ENCODE peak calls at places on chromosomes 3 and 15, in four cellular contexts. K is esophagus squamous epithelium, Q is body of pancreas, C is uterus. I is an unnamed sample.
A peak's percentile ranks its signal among the peaks of the same experiment; 100 is the strongest.

GRCh38 chr3:170331143-170331542 is 26.4 kb upstream of the SKIL start:
- DNase-seq in Q (peak; percentile 78), C (no peak), K (no peak), I (no peak)

GRCh38 chr15:54082836-54083492 is 104.7 kb downstream of the UNC13C start:
- DNase-seq in C (no peak), K (no peak), Q (no peak), I (no peak)

GRCh38 chr3:70618151-70618550 is 305.7 kb upstream of the MDFIC2 start:
- DNase-seq in K (no peak), Q (no peak), C (no peak), I (no peak)

GRCh38 chr3:104198136-104198535 is 1168.6 kb upstream of the ALCAM start:
- DNase-seq in K (no peak), Q (no peak), C (no peak), I (no peak)

GRCh38 chr3:194142156-194142910 is 6.4 kb downstream of the HES1 start:
- DNase-seq in K (no peak), Q (peak; percentile 35), C (peak; percentile 70), I (no peak)

GRCh38 chr15:90957791-90958190 is 3.1 kb downstream of the RCCD1 start:
- DNase-seq in C (no peak), K (no peak), Q (no peak), I (no peak)

GRCh38 chr3:186570941-186571643 is 572 bp downstream of the DNAJB11 start:
- DNase-seq in K (no peak), Q (no peak), C (no peak), I (no peak)

GRCh38 chr15:34456658-34457057 is 19.1 kb upstream of the GOLGA8A start:
- DNase-seq in Q (no peak), K (no peak), C (no peak), I (no peak)

GRCh38 chr3:114671741-114672510 is 378.1 kb downstream of the TIGIT start:
- DNase-seq in C (no peak), Q (no peak), K (no peak), I (no peak)

GRCh38 chr15:45842151-45842550 is 207.3 kb downstream of the SQOR start:
- DNase-seq in C (no peak), K (no peak), Q (peak; percentile 73), I (no peak)

GRCh38 chr15:95277266-95277665 is 1045.9 kb downstream of the MCTP2 start:
- DNase-seq in K (no peak), C (no peak), Q (no peak), I (no peak)

GRCh38 chr15:64699767-64700388 is 75.5 kb downstream of the RBPMS2 start:
- DNase-seq in K (no peak), C (no peak), Q (peak; percentile 47), I (peak; percentile 51)

GRCh38 chr3:97937205-97937604 is 35.0 kb downstream of the RIOX2 start:
- DNase-seq in Q (no peak), K (no peak), C (no peak), I (no peak)

GRCh38 chr3:18988619-18989229 is 159.6 kb upstream of the KCNH8 start:
- DNase-seq in K (no peak), Q (no peak), C (no peak), I (no peak)

GRCh38 chr15:29054171-29055045 is 168.6 kb downstream of the APBA2 start:
- DNase-seq in K (no peak), Q (no peak), C (no peak), I (no peak)

GRCh38 chr3:33131328-33132018 is 17.7 kb downstream of the CRTAP start:
- DNase-seq in Q (peak; percentile 72), K (no peak), C (no peak), I (peak; percentile 44)

GRCh38 chr3:177596822-177597271 is 399.6 kb upstream of the TBL1XR1 start:
- DNase-seq in Q (no peak), C (no peak), K (no peak), I (peak; percentile 80)

GRCh38 chr3:67401911-67402310 is 252.5 kb downstream of the SUCLG2 start:
- DNase-seq in K (no peak), Q (no peak), C (no peak), I (no peak)

GRCh38 chr3:137766069-137766960 is 2.2 kb downstream of the SOX14 start:
- DNase-seq in Q (no peak), K (no peak), C (no peak), I (no peak)

GRCh38 chr3:136818191-136818850 is 605 bp upstream of the SLC35G2 start:
- DNase-seq in C (peak; percentile 26), K (no peak), Q (peak; percentile 63), I (no peak)

GRCh38 chr15:26179906-26180305 is 316.8 kb upstream of the ATP10A start:
- DNase-seq in Q (no peak), C (no peak), K (no peak), I (no peak)

GRCh38 chr3:38960953-38961622 is 90.7 kb downstream of the SCN11A start:
- DNase-seq in K (no peak), C (peak; percentile 20), Q (peak; percentile 74), I (peak; percentile 14)

GRCh38 chr3:170809021-170809974 is 60.7 kb downstream of the RPL22L1 start:
- DNase-seq in Q (peak; percentile 57), K (no peak), C (no peak), I (peak; percentile 21)

GRCh38 chr3:6622712-6623111 is 238.2 kb upstream of the GRM7 start:
- DNase-seq in K (no peak), Q (no peak), C (no peak), I (no peak)

GRCh38 chr3:195117978-195118581 is 152.9 kb downstream of the XXYLT1 start:
- DNase-seq in C (no peak), Q (no peak), K (no peak), I (no peak)

GRCh38 chr3:181383760-181384159 is 328.0 kb upstream of the SOX2 start:
- DNase-seq in C (no peak), K (no peak), Q (no peak), I (no peak)

GRCh38 chr3:102124301-102125158 is 275.2 kb downstream of the NFKBIZ start:
- DNase-seq in Q (no peak), C (no peak), K (no peak), I (no peak)

GRCh38 chr3:176633511-176633910 is 563.8 kb downstream of the TBL1XR1 start:
- DNase-seq in C (no peak), K (no peak), Q (no peak), I (no peak)

GRCh38 chr3:177932346-177932745 is 603.9 kb upstream of the KCNMB2 start:
- DNase-seq in C (no peak), K (no peak), Q (no peak), I (no peak)

GRCh38 chr15:85889956-85890619 is 95.4 kb upstream of the KLHL25 start:
- DNase-seq in K (no peak), C (no peak), Q (no peak), I (no peak)

GRCh38 chr3:114527036-114527644 is 233.3 kb downstream of the TIGIT start:
- DNase-seq in K (no peak), Q (no peak), C (no peak), I (no peak)

GRCh38 chr3:63972196-63972595 is 51.1 kb downstream of the PSMD6 start:
- DNase-seq in K (no peak), C (no peak), Q (no peak), I (no peak)

GRCh38 chr3:51988286-51989146 is 5.2 kb downstream of the ACY1 start:
- DNase-seq in C (no peak), Q (no peak), K (no peak), I (no peak)

GRCh38 chr3:104359546-104359945 is 1007.2 kb upstream of the ALCAM start:
- DNase-seq in C (no peak), Q (no peak), K (no peak), I (no peak)

GRCh38 chr15:82810061-82810862 is 834 bp downstream of the WHAMM start:
- DNase-seq in C (peak; percentile 23), Q (peak; percentile 46), K (no peak), I (no peak)

GRCh38 chr3:186930639-186931486 is 537 bp downstream of the ST6GAL1 start:
- DNase-seq in K (peak; percentile 22), C (peak; percentile 41), Q (peak; percentile 58), I (peak; percentile 54)

GRCh38 chr3:129690406-129690805 is 83.9 kb upstream of the PLXND1 start:
- DNase-seq in Q (peak; percentile 52), K (no peak), C (no peak), I (peak; percentile 18)

GRCh38 chr3:116444099-116444700 is 1.1 kb downstream of the LSAMP start:
- DNase-seq in K (no peak), Q (no peak), C (no peak), I (no peak)

GRCh38 chr3:126982522-126983175 is at the start of gene PLXNA1:
- DNase-seq in Q (peak; percentile 72), K (peak; percentile 58), C (peak; percentile 79), I (peak; percentile 42)
- TF ChIP-seq POLR2A in Q (no peak), K (no peak), C (no peak), I (no peak)

DNA sequence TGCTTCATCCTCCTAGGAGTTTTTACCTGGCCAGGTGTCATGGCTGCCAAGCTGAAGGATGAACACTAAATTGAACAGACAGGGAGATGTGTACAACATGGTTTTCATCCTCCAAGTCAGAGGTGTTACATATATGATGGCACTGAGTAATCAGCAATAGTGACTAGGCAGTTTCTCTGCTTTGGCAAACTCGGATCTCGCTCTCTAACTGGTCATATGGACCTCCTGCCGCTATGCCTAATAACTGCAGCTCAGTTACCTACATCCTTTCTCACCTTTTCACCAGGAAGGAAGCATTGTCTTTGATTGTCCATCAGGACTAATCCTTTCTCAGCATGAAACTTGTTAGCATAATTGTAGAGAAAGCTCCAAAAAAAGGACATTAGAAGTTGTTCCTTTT is 175.9 kb upstream of the PLSCR5 start:
- DNase-seq in K (no peak), Q (no peak), C (no peak), I (no peak)
- TF ChIP-seq POLR2A in K (no peak), Q (no peak), C (no peak), I (no peak)

GRCh38 chr3:88058322-88058592 is 548 bp downstream of the CGGBP1 start:
- DNase-seq in Q (no peak), K (no peak), C (no peak), I (no peak)

GRCh38 chr3:88057650-88058321 is 1.0 kb downstream of the CGGBP1 start:
- DNase-seq in K (no peak), Q (no peak), C (no peak), I (no peak)

GRCh38 chr3:88061749-88062148 is 2.7 kb downstream of the ZNF654 start:
- DNase-seq in Q (no peak), K (no peak), C (no peak), I (no peak)

GRCh38 chr3:88058593-88059379 is at the start of the genes CGGBP1 and ZNF654:
- DNase-seq in C (peak; percentile 99), Q (peak; percentile 99), K (peak; percentile 92), I (peak; percentile 98)

GRCh38 chr3:88059380-88060160 is 515 bp downstream of the ZNF654 start:
- DNase-seq in C (peak; percentile 24), Q (peak; percentile 3), K (no peak), I (peak; percentile 39)
- TF ChIP-seq POLR2A in C (no peak), Q (no peak), K (no peak), I (no peak)

DNA sequence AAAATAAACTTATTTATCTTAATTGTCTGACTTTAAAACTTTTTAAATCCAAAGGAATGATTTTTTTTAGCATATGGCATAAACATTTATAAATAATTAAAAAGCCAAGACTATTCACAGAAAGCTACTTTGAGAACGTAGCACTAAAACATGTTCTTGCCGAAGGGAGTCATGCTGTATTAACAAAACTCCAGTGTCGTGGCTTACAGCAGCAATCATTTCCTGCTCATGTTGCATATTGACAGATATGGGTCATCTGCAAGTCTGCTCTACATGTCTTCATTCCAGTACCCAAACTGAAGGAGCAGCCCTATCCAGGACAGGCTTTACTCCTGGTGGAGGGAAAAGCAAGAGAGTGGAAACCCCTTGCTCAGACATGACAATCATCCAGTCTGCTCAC is 87.5 kb downstream of the NEK11 start:
- DNase-seq in K (no peak), Q (no peak), C (no peak), I (no peak)
- TF ChIP-seq POLR2A in K (no peak), Q (no peak), C (no peak), I (no peak)

I was measured in prostate gland.